ENCODE peak calls at places on chromosomes 13 and 19, in four cellular contexts. G is nephron progenitor cell, A is OCI-LY7, N is nucleus accumbens. Y is an unnamed sample.

GRCh38 chr19:47232422-47233211 is 1.6 kb upstream of the BBC3 start:
- DNase-seq in G (no peak), A (peak), N (no peak), Y (peak)

GRCh38 chr13:106140476-106140875 is 395.0 kb downstream of the EFNB2 start:
- DNase-seq in A (no peak), G (no peak), N (no peak), Y (no peak)

GRCh38 chr13:91242652-91243051 is 104.8 kb upstream of the MIR17HG start:
- DNase-seq in N (no peak), A (no peak), G (no peak), Y (peak)

GRCh38 chr13:110392510-110393233 is 85.6 kb downstream of the COL4A2 start:
- DNase-seq in N (no peak), G (no peak), A (no peak), Y (no peak)

GRCh38 chr13:26964278-26965057 is 203.9 kb upstream of the GPR12 start:
- DNase-seq in A (peak), N (no peak), G (no peak), Y (no peak)

GRCh38 chr19:46404884-46405658 is 8.3 kb downstream of the CCDC8 start:
- DNase-seq in G (peak), A (peak), N (no peak), Y (no peak)

GRCh38 chr19:47399198-47399597 is 20.1 kb downstream of the MEIS3 start:
- DNase-seq in G (no peak), A (no peak), N (no peak), Y (no peak)

GRCh38 chr13:100542546-100543156 is 45.9 kb downstream of the GGACT start:
- DNase-seq in G (no peak), A (peak), N (no peak), Y (peak)

GRCh38 chr19:35828694-35829301 is 16.2 kb upstream of the PRODH2 start:
- DNase-seq in G (peak), A (peak), N (no peak), Y (peak)

GRCh38 chr13:25249001-25249543 is 38.2 kb downstream of the MTMR6 start:
- DNase-seq in G (no peak), N (peak), A (peak), Y (no peak)